ENCODE peak calls at places on chromosomes 12 and 14, in nine cellular contexts. D is left lung, R is RWPE2, O is right atrium auricular region, F is thyroid gland, G is endodermal cell, C is heart left ventricle, H is adrenal gland, X is PC-9. L is an unnamed sample.

GRCh38 chr14:95664046-95664445 is 22.2 kb upstream of the TCL1B start:
- DNase-seq in D (no peak), R (no peak), O (no peak), F (no peak), G (no peak), C (no peak), H (peak; percentile 51), X (no peak), L (no peak)

GRCh38 chr12:93889516-93890202 is 212.5 kb downstream of the CRADD start:
- DNase-seq in D (no peak), R (no peak), O (peak; percentile 58), F (no peak), G (no peak), C (no peak), H (no peak), X (no peak), L (no peak)

GRCh38 chr12:13024151-13024946 is 19.8 kb upstream of the FAM234B start:
- DNase-seq in D (no peak), R (no peak), O (peak; percentile 68), F (peak; percentile 60), G (no peak), C (no peak), H (peak; percentile 39), X (peak; percentile 57), L (no peak)

GRCh38 chr14:74008843-74009499 is 10.1 kb downstream of the ENTPD5 start:
- DNase-seq in D (no peak), R (no peak), O (no peak), F (no peak), G (no peak), C (no peak), H (no peak), X (no peak), L (no peak)

GRCh38 chr14:38777401-38777800 is 325.6 kb downstream of the SEC23A start:
- DNase-seq in D (no peak), R (no peak), O (no peak), F (no peak), G (no peak), C (no peak), H (no peak), X (no peak), L (no peak)

GRCh38 chr12:89873745-89874144 is 165.1 kb upstream of the ATP2B1 start:
- DNase-seq in D (no peak), R (no peak), O (no peak), F (peak; percentile 24), G (no peak), C (no peak), H (no peak), X (no peak), L (no peak)

GRCh38 chr14:77660754-77661153 is 44.3 kb upstream of the SPTLC2 start:
- DNase-seq in D (no peak), R (no peak), O (no peak), F (peak; percentile 50), G (no peak), C (no peak), H (no peak), X (no peak), L (no peak)

GRCh38 chr12:98297557-98297956 is 217.8 kb upstream of the TMPO start:
- DNase-seq in D (no peak), R (no peak), O (no peak), F (no peak), G (no peak), C (no peak), H (no peak), X (no peak), L (no peak)

GRCh38 chr12:122722347-122722746 is 5.7 kb upstream of the HCAR3 start:
- DNase-seq in D (no peak), R (no peak), O (no peak), F (no peak), G (no peak), C (no peak), H (no peak), X (no peak), L (no peak)

GRCh38 chr14:55297611-55298323 is 26.5 kb downstream of the FBXO34 start:
- DNase-seq in D (no peak), R (no peak), O (no peak), F (peak; percentile 87), G (no peak), C (no peak), H (no peak), X (no peak), L (peak; percentile 40)

GRCh38 chr12:69608114-69608513 is 2.6 kb downstream of the LRRC10 start:
- DNase-seq in D (no peak), R (no peak), O (no peak), F (no peak), G (no peak), C (no peak), H (no peak), X (no peak), L (no peak)

GRCh38 chr14:90639641-90640040 is 176.6 kb downstream of the TTC7B start:
- DNase-seq in D (no peak), R (no peak), O (no peak), F (no peak), G (no peak), C (no peak), H (no peak), X (no peak), L (no peak)

GRCh38 chr12:124837958-124838803 is 25.5 kb downstream of the SCARB1 start:
- DNase-seq in D (peak; percentile 66), R (peak; percentile 95), O (peak; percentile 81), F (no peak), G (peak; percentile 71), C (peak; percentile 69), H (peak; percentile 98), X (peak; percentile 97), L (peak; percentile 93)

GRCh38 chr14:33669111-33669510 is 281.8 kb downstream of the EGLN3 start:
- DNase-seq in D (no peak), R (no peak), O (no peak), F (no peak), G (no peak), C (no peak), H (no peak), X (no peak), L (no peak)

GRCh38 chr12:13094349-13094748 is 9.1 kb downstream of the GSG1 start:
- DNase-seq in D (no peak), R (no peak), O (no peak), F (no peak), G (no peak), C (no peak), H (no peak), X (peak; percentile 88), L (peak; percentile 57)

GRCh38 chr12:29799591-29799990 is 15.8 kb upstream of the TMTC1 start:
- DNase-seq in D (no peak), R (no peak), O (no peak), F (no peak), G (no peak), C (no peak), H (no peak), X (no peak), L (no peak)

GRCh38 chr12:26090853-26091510 is 33.9 kb downstream of the BHLHE41 start:
- DNase-seq in D (no peak), R (no peak), O (no peak), F (no peak), G (no peak), C (no peak), H (no peak), X (peak; percentile 95), L (peak; percentile 41)

GRCh38 chr12:26097046-26097878 is 27.6 kb downstream of the BHLHE41 start:
- DNase-seq in D (no peak), R (no peak), O (peak; percentile 75), F (peak; percentile 71), G (peak; percentile 92), C (peak; percentile 74), H (peak; percentile 79), X (peak; percentile 74), L (peak; percentile 87)

GRCh38 chr12:26088999-26089398 is 35.8 kb downstream of the BHLHE41 start:
- DNase-seq in D (no peak), R (no peak), O (no peak), F (no peak), G (no peak), C (no peak), H (no peak), X (no peak), L (no peak)

GRCh38 chr12:26092706-26093105 is 32.1 kb downstream of the BHLHE41 start:
- DNase-seq in D (no peak), R (no peak), O (no peak), F (no peak), G (no peak), C (no peak), H (no peak), X (no peak), L (no peak)

GRCh38 chr12:26091837-26092236 is 33.0 kb downstream of the BHLHE41 start:
- DNase-seq in D (no peak), R (no peak), O (no peak), F (no peak), G (peak; percentile 76), C (no peak), H (no peak), X (no peak), L (no peak)
- TF ChIP-seq CTCF in D (no peak), R (no peak), O (no peak), F (no peak), G (peak; percentile 88), C (peak; percentile 14), H (no peak), X (no peak), L (no peak)

GRCh38 chr12:7069386-7069785 is 8.9 kb downstream of the C1S start:
- DNase-seq in D (no peak), R (no peak), O (no peak), F (no peak), G (no peak), C (no peak), H (no peak), X (no peak), L (no peak)
- H3K27ac ChIP-seq in D (no peak overlapping the region), R (no peak overlapping the region), O (peak overlapping the region; percentile 49), F (no peak overlapping the region), G (no peak overlapping the region), C (peak overlapping the region; percentile 41), H (no peak overlapping the region), X (peak overlapping the region; percentile 65), L (no peak overlapping the region)

DNA sequence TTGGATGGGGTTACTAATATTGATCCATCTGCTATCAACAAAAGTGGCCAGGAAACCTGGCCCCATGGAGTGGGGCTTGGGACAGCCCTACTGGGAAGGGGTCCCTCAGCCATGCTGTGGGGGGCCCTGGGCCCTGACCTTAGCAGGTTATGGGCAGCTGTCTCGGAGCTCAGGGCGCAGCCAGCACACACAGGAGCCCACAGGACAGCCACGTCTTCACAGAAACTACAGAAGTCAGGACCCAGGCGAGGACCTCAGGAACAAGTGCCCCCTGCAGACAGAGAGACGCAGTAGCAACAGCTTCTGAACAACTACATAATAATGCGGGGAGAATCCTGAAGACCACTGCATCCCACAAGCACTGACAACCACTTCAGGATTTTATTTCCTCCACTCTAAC is 11.9 kb upstream of the FKBP11 start:
- DNase-seq in D (no peak), R (no peak), O (no peak), F (no peak), G (peak; percentile 73), C (no peak), H (no peak), X (no peak), L (no peak)
- TF ChIP-seq CTCF in D (no peak), R (no peak), O (no peak), F (no peak), G (peak; percentile 59), C (no peak), H (no peak), X (no peak), L (no peak)

DNA sequence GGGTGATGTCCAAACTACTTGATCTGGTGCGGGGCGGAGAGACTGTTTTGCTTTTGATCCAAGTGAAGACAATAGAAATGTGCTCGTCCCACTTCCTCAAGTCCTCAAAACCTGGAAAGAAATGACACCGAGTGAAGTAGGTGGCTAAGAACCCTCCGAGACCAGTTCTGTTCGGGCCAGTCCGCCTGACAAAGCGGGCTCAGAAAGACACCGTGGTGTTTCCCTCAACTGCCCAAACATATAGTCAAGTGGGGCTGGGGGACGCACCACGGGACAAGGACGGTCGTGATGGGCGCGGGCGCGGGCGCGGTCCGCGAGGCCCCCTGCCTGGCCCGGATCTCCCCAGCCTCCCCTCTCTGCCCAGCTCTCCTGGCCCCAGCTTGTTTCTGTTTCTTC is 1.6 kb downstream of the PHLDA1 start:
- DNase-seq in D (peak; percentile 81), R (no peak), O (no peak), F (peak; percentile 23), G (peak; percentile 82), C (no peak), H (no peak), X (no peak), L (no peak)
- H3K27ac ChIP-seq in D (peak overlapping the region; percentile 95), R (peak overlapping the region; percentile 87), O (peak overlapping the region; percentile 93), F (peak overlapping the region; percentile 99), G (no peak overlapping the region), C (peak overlapping the region; percentile 99), H (no peak overlapping the region), X (peak overlapping the region; percentile 95), L (peak overlapping the region; percentile 95)